ENCODE peak calls at places on chromosomes 4 and X, in five cellular contexts. G is body of pancreas, Z is HL-60, C is IMR-90, P is heart right ventricle. K is an unnamed sample.

GRCh38 chrX:87661761-87662160 is 144.2 kb downstream of the KLHL4 start:
- DNase-seq in G (no peak), Z (no peak), P (no peak), C (no peak), K (no peak)

GRCh38 chrX:107924136-107924746 is 57.9 kb downstream of the TEX13B start:
- DNase-seq in C (no peak), G (no peak), P (no peak), Z (no peak), K (no peak)

GRCh38 chr4:15706646-15707362 is 3.9 kb downstream of the BST1 start:
- DNase-seq in P (no peak), G (no peak), Z (no peak), C (peak), K (no peak)

GRCh38 chr4:97123573-97123972 is 1019.7 kb downstream of the STPG2 start:
- DNase-seq in C (no peak), Z (no peak), G (no peak), P (no peak), K (no peak)

GRCh38 chrX:134999469-134999868 is 8.7 kb downstream of the SMIM10 start:
- DNase-seq in P (no peak), Z (peak), C (peak), G (no peak), K (peak)

GRCh38 chr4:107757860-107758476 is 37.9 kb upstream of the PAPSS1 start:
- DNase-seq in C (peak), Z (no peak), G (no peak), P (no peak), K (peak)

GRCh38 chr4:87122252-87122651 is 98.2 kb downstream of the KLHL8 start:
- DNase-seq in P (no peak), Z (no peak), G (no peak), C (peak), K (peak)

GRCh38 chr4:76199664-76200211 is 13.9 kb downstream of the SCARB2 start:
- DNase-seq in C (peak), P (no peak), G (peak), Z (no peak), K (no peak)

GRCh38 chr4:1365271-1366178 is 18.5 kb downstream of the UVSSA start:
- DNase-seq in Z (no peak), G (peak), P (no peak), C (no peak), K (no peak)

GRCh38 chr4:27643101-27643500 is 782.5 kb downstream of the STIM2 start:
- DNase-seq in Z (no peak), C (no peak), P (no peak), G (no peak), K (no peak)

GRCh38 chr4:158750379-158750778 is 18.4 kb upstream of the FNIP2 start:
- DNase-seq in P (no peak), G (no peak), C (peak), Z (no peak), K (no peak)

GRCh38 chrX:92247076-92247475 is 467.9 kb downstream of the PCDH11X start:
- DNase-seq in Z (no peak), P (no peak), C (peak), G (no peak), K (peak)

GRCh38 chrX:154742623-154743022 is 8.3 kb downstream of the GAB3 start:
- DNase-seq in G (no peak), P (no peak), C (no peak), Z (no peak), K (no peak)

GRCh38 chr4:81601270-81601694 is 129.6 kb upstream of the RASGEF1B start:
- DNase-seq in P (no peak), C (no peak), G (no peak), Z (no peak), K (no peak)

GRCh38 chr4:88953400-88953799 is 103.6 kb downstream of the FAM13A start:
- DNase-seq in G (no peak), Z (no peak), P (no peak), C (no peak), K (peak)

GRCh38 chr4:9988349-9988748 is 32.9 kb downstream of the SLC2A9 start:
- DNase-seq in C (no peak), P (no peak), G (no peak), Z (no peak), K (no peak)

GRCh38 chrX:4978613-4979012 is 1250.1 kb downstream of the NLGN4X start:
- DNase-seq in Z (no peak), G (no peak), P (no peak), C (no peak), K (no peak)

GRCh38 chr4:111773858-111774257 is 371.4 kb upstream of the FAM241A start:
- DNase-seq in Z (no peak), G (no peak), P (no peak), C (no peak), K (peak)

GRCh38 chrX:43949669-43950068 is 23.5 kb downstream of the NDP start:
- DNase-seq in C (no peak), Z (no peak), P (no peak), G (no peak), K (no peak)

GRCh38 chr4:138037716-138038115 is 204.4 kb downstream of the SLC7A11 start:
- DNase-seq in P (no peak), C (peak), Z (no peak), G (no peak), K (no peak)

GRCh38 chrX:16695079-16695676 is 17.3 kb downstream of the CTPS2 start:
- DNase-seq in G (peak), Z (no peak), P (peak), C (peak), K (peak)

GRCh38 chr4:53378171-53378482 is 686 bp downstream of the FIP1L1 start:
- DNase-seq in G (no peak), Z (no peak), P (no peak), C (no peak), K (no peak)

GRCh38 chrX:134246282-134246681 is 9.3 kb downstream of the CCDC160 start:
- DNase-seq in C (no peak), Z (no peak), P (no peak), G (no peak), K (no peak)

GRCh38 chr4:185912779-185913178 is 100.8 kb upstream of the SORBS2 start:
- DNase-seq in P (no peak), C (no peak), Z (no peak), G (no peak), K (peak)

GRCh38 chr4:151284534-151285245 is 7.7 kb downstream of the PRSS48 start:
- DNase-seq in C (no peak), G (no peak), P (no peak), Z (no peak), K (no peak)

GRCh38 chrX:23202316-23202715 is 132.3 kb upstream of the PTCHD1 start:
- DNase-seq in P (no peak), G (no peak), C (no peak), Z (no peak), K (no peak)

GRCh38 chrX:7925867-7926472 is 1.2 kb downstream of the PNPLA4 start:
- DNase-seq in Z (peak), C (peak), P (peak), G (peak), K (peak)

GRCh38 chr4:130825283-130825682 is 1729.3 kb downstream of the C4orf33 start:
- DNase-seq in C (no peak), P (no peak), Z (no peak), G (no peak), K (no peak)

GRCh38 chr4:28976369-28976768 is 1743.8 kb upstream of the PCDH7 start:
- DNase-seq in G (no peak), P (no peak), Z (no peak), C (no peak), K (no peak)

GRCh38 chrX:107025538-107025937 is 25.5 kb upstream of the MORC4 start:
- DNase-seq in P (no peak), G (no peak), C (peak), Z (no peak), K (peak)

GRCh38 chr4:145301386-145302080 is 121.1 kb upstream of the OTUD4 start:
- DNase-seq in C (no peak), Z (no peak), G (no peak), P (no peak), K (peak)

GRCh38 chrX:144259054-144259453 is 375.2 kb downstream of the UBE2NL start:
- DNase-seq in C (no peak), P (no peak), Z (no peak), G (no peak), K (no peak)

GRCh38 chr4:41865981-41866798 is 69.0 kb upstream of the TMEM33 start:
- DNase-seq in Z (no peak), P (no peak), G (no peak), C (no peak), K (no peak)

DNA sequence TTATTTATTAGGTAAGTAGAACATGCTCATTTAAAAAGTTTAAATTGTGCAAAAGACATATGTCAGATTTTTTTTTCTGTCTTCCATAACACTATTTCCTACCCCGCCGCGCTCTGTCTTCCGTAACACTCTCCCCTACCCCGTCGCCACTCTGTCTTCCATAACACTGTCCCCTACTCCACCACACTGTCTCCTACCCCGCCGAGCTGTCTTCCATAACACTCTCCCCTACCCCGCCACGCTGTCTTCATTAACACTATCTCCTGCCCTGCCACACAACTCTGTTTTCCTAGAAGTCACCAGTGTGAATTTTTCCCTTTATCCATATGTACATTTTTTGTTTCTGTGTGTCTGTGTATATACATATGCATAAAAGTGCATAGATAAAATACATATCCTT is 4.4 kb downstream of the MSMO1 start:
- DNase-seq in G (no peak), Z (no peak), C (no peak), P (no peak), K (no peak)
- H3K4me3 ChIP-seq in G (no peak), Z (peak), C (no peak), P (no peak), K (no peak)

GRCh38 chrX:63101879-63102620 is 249.1 kb downstream of the SPIN4 start:
- DNase-seq in C (no peak), G (no peak), Z (no peak), P (no peak), K (no peak)
- H3K4me3 ChIP-seq in C (no peak), G (no peak), Z (no peak), P (no peak), K (no peak)

GRCh38 chrX:72181178-72182125 is at the start of gene PIN4:
- DNase-seq in P (peak), G (peak), Z (peak), C (peak), K (peak)
- H3K4me3 ChIP-seq in P (peak), G (peak), Z (peak), C (peak), K (peak)

GRCh38 chr4:80264825-80265224 is 1.6 kb upstream of the FGF5 start:
- DNase-seq in Z (no peak), C (no peak), P (no peak), G (no peak), K (no peak)
- H3K4me3 ChIP-seq in Z (no peak), C (no peak), P (no peak), G (no peak), K (no peak)

GRCh38 chr4:101952985-101953384 is 162.5 kb downstream of the BANK1 start:
- DNase-seq in P (no peak), G (no peak), C (no peak), Z (no peak), K (no peak)

GRCh38 chr4:101954351-101954750 is 163.8 kb downstream of the BANK1 start:
- DNase-seq in G (no peak), Z (no peak), C (no peak), P (no peak), K (no peak)

GRCh38 chr4:101956068-101956805 is 165.7 kb downstream of the BANK1 start:
- DNase-seq in Z (no peak), C (no peak), P (no peak), G (no peak), K (no peak)

GRCh38 chr4:101953949-101954348 is 163.4 kb downstream of the BANK1 start:
- DNase-seq in Z (no peak), C (peak), G (no peak), P (no peak), K (peak)

DNA sequence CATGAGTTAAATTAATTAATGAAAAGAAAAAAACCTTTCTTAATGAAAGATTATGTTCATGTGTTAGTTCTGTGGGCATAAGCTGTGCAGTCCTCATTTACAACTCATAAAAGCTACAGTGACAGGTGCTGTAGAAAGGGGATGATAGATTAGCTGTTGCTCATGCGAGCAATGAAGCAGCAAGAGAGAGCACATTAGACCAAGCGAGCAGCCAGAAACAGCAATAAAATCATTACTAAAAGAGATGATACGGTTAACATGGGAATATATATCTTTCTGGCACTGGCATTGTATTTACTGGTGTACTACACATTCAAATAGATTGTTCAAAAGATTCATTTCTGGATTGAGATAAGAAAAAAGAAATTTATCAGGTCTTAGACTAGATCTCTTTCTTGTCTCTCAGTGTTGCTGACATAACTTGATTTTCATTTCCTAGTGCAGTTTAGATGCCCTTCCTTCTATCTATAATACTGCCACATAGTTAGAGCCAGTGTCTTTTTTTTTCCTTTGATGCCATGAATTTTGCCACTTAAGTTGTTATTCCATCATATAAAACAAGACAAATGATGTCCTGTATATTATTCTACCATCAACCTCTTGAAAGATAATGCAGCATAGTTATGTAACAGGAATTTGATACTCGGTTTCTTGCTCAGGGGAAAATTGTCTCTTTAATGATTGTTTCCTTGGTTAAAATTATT is 164.6 kb downstream of the BANK1 start:
- DNase-seq in G (no peak), Z (no peak), P (no peak), C (no peak), K (no peak)
- H3K4me3 ChIP-seq in G (no peak), Z (no peak), P (no peak), C (no peak), K (no peak)

GRCh38 chr4:48197643-48198237 is 63.7 kb upstream of the TXK start:
- DNase-seq in C (no peak), P (no peak), Z (no peak), G (no peak), K (no peak)

GRCh38 chr4:48194986-48195773 is 61.1 kb upstream of the TXK start:
- DNase-seq in P (no peak), Z (peak), C (peak), G (no peak), K (peak)

GRCh38 chr4:48195853-48196252 is 61.8 kb upstream of the TXK start:
- DNase-seq in P (no peak), G (no peak), Z (no peak), C (no peak), K (no peak)

GRCh38 chr4:48193921-48194320 is 59.9 kb upstream of the TXK start:
- DNase-seq in Z (no peak), G (no peak), P (no peak), C (no peak), K (no peak)

GRCh38 chr4:48196758-48197504 is 62.9 kb upstream of the TXK start:
- DNase-seq in P (no peak), Z (no peak), C (no peak), G (no peak), K (no peak)
- H3K4me3 ChIP-seq in P (no peak), Z (no peak), C (no peak), G (no peak), K (no peak)

GRCh38 chr4:45648846-45649245 is 475.0 kb downstream of the GABRG1 start:
- DNase-seq in P (no peak), G (no peak), C (no peak), Z (no peak), K (no peak)
- H3K4me3 ChIP-seq in P (no peak), G (no peak), C (no peak), Z (no peak), K (no peak)

GRCh38 chr4:7051144-7051495 is 7.9 kb downstream of the TADA2B start:
- DNase-seq in P (no peak), G (no peak), Z (no peak), C (no peak), K (no peak)
- H3K4me3 ChIP-seq in P (no peak), G (no peak), Z (no peak), C (no peak), K (no peak)

GRCh38 chr4:125833-126232 is 1.5 kb downstream of the ZNF718 start:
- DNase-seq in C (no peak), Z (no peak), P (no peak), G (no peak), K (no peak)

GRCh38 chr4:124275-125081 is at the start of gene ZNF718:
- DNase-seq in G (peak), C (peak), Z (peak), P (peak), K (peak)

GRCh38 chr4:120616-121015 is 3.7 kb upstream of the ZNF718 start:
- DNase-seq in Z (no peak), P (no peak), C (no peak), G (no peak), K (no peak)

GRCh38 chr4:121408-122084 is 2.8 kb upstream of the ZNF718 start:
- DNase-seq in C (no peak), G (no peak), Z (peak), P (no peak), K (no peak)

GRCh38 chr4:125085-125820 is 952 bp downstream of the ZNF718 start:
- DNase-seq in G (peak), P (peak), Z (peak), C (peak), K (peak)
- H3K4me3 ChIP-seq in G (peak), P (peak), Z (peak), C (peak), K (peak)